ENCODE peak calls at places on chromosomes 13 and 19, in five cellular contexts. U, P, G, H and Y are unnamed samples.

GRCh38 chr19:58352760-58353671 is at the start of gene A1BG:
- DNase-seq in U (no peak), P (no peak), H (no peak), G (no peak), Y (no peak)

GRCh38 chr19:47506459-47506858 is 8.4 kb downstream of the NAPA start:
- DNase-seq in G (no peak), U (no peak), H (no peak), P (no peak), Y (no peak)

GRCh38 chr13:101649490-101650126 is 197.1 kb downstream of the ITGBL1 start:
- DNase-seq in P (no peak), G (no peak), H (peak; percentile 33), U (peak; percentile 91), Y (peak; percentile 84)

GRCh38 chr19:38529610-38530009 is 88.1 kb downstream of the MAP4K1 start:
- DNase-seq in U (no peak), G (no peak), H (no peak), P (no peak), Y (no peak)

GRCh38 chr19:49361438-49362047 is 673 bp downstream of the TEAD2 start:
- DNase-seq in G (peak; percentile 90), H (peak; percentile 32), P (no peak), U (peak; percentile 69), Y (no peak)

GRCh38 chr19:51107406-51108065 is 673 bp downstream of the CTU1 start:
- DNase-seq in G (peak; percentile 68), H (no peak), U (peak; percentile 36), P (peak; percentile 36), Y (no peak)

GRCh38 chr19:46217476-46217875 is 12.1 kb upstream of the IGFL1 start:
- DNase-seq in G (no peak), H (no peak), U (no peak), P (no peak), Y (no peak)

GRCh38 chr13:100356889-100357288 is 231.7 kb downstream of the GGACT start:
- DNase-seq in U (no peak), G (no peak), H (peak; percentile 27), P (no peak), Y (no peak)

DNA sequence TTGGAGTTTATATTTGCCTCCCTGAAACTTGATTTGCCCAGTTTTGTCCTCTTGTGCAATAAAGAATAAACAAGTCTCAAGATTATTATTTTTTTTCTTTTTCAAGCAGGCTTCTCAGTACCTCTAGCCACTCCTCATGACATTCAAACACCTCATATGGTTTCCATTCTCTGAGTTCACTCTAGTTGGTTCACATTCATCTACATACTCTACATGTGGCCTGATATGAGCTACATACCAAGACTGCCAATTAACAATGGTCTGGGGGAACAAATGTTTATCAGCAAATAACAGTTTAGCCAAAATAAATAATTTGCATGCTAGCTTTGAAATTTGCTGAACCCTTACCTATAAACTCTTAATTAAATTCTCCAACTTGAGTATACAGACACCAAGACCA is 22.5 kb downstream of the KCNRG start:
- DNase-seq in U (no peak), P (no peak), H (no peak), G (no peak), Y (no peak)
- H3K4me3 ChIP-seq in U (no peak overlapping the region), P (no peak overlapping the region), H (no peak overlapping the region), G (no peak overlapping the region), Y (no peak overlapping the region)

GRCh38 chr19:3135961-3136683 is at the start of gene GNA15:
- DNase-seq in H (no peak), P (no peak), G (no peak), U (no peak), Y (no peak)
- H3K4me3 ChIP-seq in H (no peak within 1 kb of the TSS), P (peak within 1 kb of the TSS; percentile 33), G (no peak within 1 kb of the TSS), U (no peak within 1 kb of the TSS), Y (no peak within 1 kb of the TSS)

GRCh38 chr19:23561341-23561740 is 125.7 kb downstream of the ZNF675 start:
- DNase-seq in P (no peak), G (no peak), H (no peak), U (no peak), Y (no peak)
- H3K4me3 ChIP-seq in P (no peak overlapping the region), G (no peak overlapping the region), H (no peak overlapping the region), U (no peak overlapping the region), Y (no peak overlapping the region)

GRCh38 chr19:6768236-6768785 is 1.1 kb upstream of the SH2D3A start:
- DNase-seq in U (no peak), G (no peak), P (no peak), H (no peak), Y (no peak)
- H3K4me3 ChIP-seq in U (no peak overlapping the region), G (no peak overlapping the region), P (no peak overlapping the region), H (no peak overlapping the region), Y (no peak overlapping the region)

DNA sequence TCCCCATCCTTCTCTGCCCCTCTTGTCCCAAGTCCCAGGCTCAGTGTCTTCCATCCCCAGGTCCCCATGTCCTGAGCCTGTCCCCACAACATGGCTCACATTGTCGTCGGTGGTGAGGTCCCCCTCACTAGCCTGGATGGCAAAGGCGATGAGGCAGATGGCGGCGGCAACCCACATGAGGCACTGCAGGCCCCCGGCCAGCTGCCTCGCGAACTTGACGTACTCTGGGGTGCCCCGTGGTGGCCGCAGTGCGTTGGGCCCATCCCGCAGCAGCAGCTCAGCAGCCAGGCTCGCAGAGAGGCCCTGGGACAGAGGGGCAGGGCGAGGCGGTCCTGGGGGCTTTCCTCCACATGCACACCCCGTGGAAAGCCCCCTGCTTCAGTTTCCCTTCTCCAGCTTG is 1.1 kb downstream of the ATP4A start:
- DNase-seq in P (no peak), U (no peak), G (no peak), H (no peak), Y (no peak)
- H3K4me3 ChIP-seq in P (no peak overlapping the region), U (no peak overlapping the region), G (no peak overlapping the region), H (no peak overlapping the region), Y (no peak overlapping the region)

DNA sequence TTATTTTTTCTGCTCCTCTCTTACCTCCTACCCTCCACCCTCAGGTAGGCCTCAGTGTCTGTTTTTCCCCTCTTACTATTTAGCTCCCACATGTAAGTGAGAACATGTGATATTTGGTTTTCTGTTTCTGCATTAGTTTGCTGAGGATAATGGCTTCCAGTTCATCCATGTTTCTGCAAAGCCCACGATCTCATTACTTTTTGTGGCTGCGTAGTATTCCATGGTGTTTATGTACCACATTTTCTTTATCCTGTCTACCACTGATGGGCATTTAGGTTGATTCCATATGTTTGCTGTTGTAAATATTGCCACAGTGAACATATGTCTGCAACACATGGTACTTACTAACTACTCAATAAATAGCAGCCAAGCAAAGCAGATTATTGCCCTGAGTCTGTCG is 56.8 kb downstream of the DNAJC15 start:
- DNase-seq in U (no peak), P (no peak), G (no peak), H (no peak), Y (no peak)
- H3K4me3 ChIP-seq in U (no peak overlapping the region), P (no peak overlapping the region), G (no peak overlapping the region), H (no peak overlapping the region), Y (no peak overlapping the region)

GRCh38 chr19:7098096-7098495 is 28.6 kb downstream of the ZNF557 start:
- DNase-seq in G (no peak), U (no peak), P (no peak), H (no peak), Y (no peak)
- H3K4me3 ChIP-seq in G (peak overlapping the region; percentile 69), U (peak overlapping the region; percentile 66), P (peak overlapping the region; percentile 72), H (peak overlapping the region; percentile 91), Y (no peak overlapping the region)

GRCh38 chr19:54159352-54160181 is at the start of gene LENG1:
- DNase-seq in P (peak; percentile 100), G (peak; percentile 100), U (peak; percentile 100), H (peak; percentile 100), Y (peak; percentile 100)

GRCh38 chr19:54162884-54163283 is 3.4 kb upstream of the LENG1 start:
- DNase-seq in U (no peak), G (no peak), P (no peak), H (no peak), Y (no peak)

GRCh38 chr19:54162241-54162805 is 2.8 kb upstream of the LENG1 start:
- DNase-seq in G (peak; percentile 83), H (no peak), P (no peak), U (peak; percentile 77), Y (no peak)

GRCh38 chr19:54160182-54160811 is 776 bp upstream of the LENG1 start:
- DNase-seq in P (no peak), U (peak; percentile 43), H (no peak), G (peak; percentile 59), Y (no peak)

GRCh38 chr19:54160948-54161347 is 1.4 kb upstream of the LENG1 start:
- DNase-seq in G (no peak), P (no peak), U (no peak), H (no peak), Y (no peak)
- H3K4me3 ChIP-seq in G (peak overlapping the region; percentile 74), P (peak overlapping the region; percentile 78), U (peak overlapping the region; percentile 63), H (peak overlapping the region; percentile 62), Y (peak overlapping the region; percentile 70)

GRCh38 chr19:22526661-22527272 is 104.6 kb upstream of the ZNF98 start:
- DNase-seq in G (no peak), U (no peak), H (no peak), P (no peak), Y (no peak)
- H3K4me3 ChIP-seq in G (no peak overlapping the region), U (no peak overlapping the region), H (no peak overlapping the region), P (no peak overlapping the region), Y (no peak overlapping the region)